ENCODE peak calls at places on chromosomes 1 and 21, in six cellular contexts. S is K562, B is H1, T is GM12878, Z is HCT116, M is HepG2. Y is an unnamed sample.

GRCh38 chr1:248913933-248914332 is 7.9 kb downstream of the PGBD2 start:
- DNase-seq in Z (no peak), M (no peak), T (no peak), B (no peak), S (peak; percentile 62), Y (no peak)

GRCh38 chr1:117754061-117754969 is 148.5 kb downstream of the TENT5C start:
- DNase-seq in Z (peak; percentile 52), B (peak; percentile 70), M (peak; percentile 50), S (peak; percentile 79), T (no peak), Y (peak; percentile 84)

GRCh38 chr1:65174585-65174984 is 26.6 kb downstream of the AK4 start:
- DNase-seq in T (peak; percentile 84), Z (peak; percentile 70), B (no peak), S (no peak), M (no peak), Y (no peak)

GRCh38 chr1:165841582-165842362 is 14.4 kb downstream of the UCK2 start:
- DNase-seq in Z (no peak), M (peak; percentile 34), T (no peak), S (no peak), B (no peak), Y (no peak)

GRCh38 chr1:42319128-42319851 is 15.7 kb downstream of the FOXJ3 start:
- DNase-seq in T (no peak), Z (no peak), B (no peak), S (no peak), M (no peak), Y (no peak)

GRCh38 chr1:156160744-156161181 is 7.4 kb downstream of the SEMA4A start:
- DNase-seq in B (peak; percentile 81), T (no peak), Z (no peak), S (peak; percentile 96), M (no peak), Y (peak; percentile 65)

GRCh38 chr1:229191066-229191674 is 79.7 kb upstream of the RAB4A start:
- DNase-seq in T (no peak), Z (no peak), B (no peak), S (no peak), M (no peak), Y (peak; percentile 73)

GRCh38 chr1:173413271-173413707 is 63.8 kb upstream of the PRDX6 start:
- DNase-seq in Z (no peak), B (peak; percentile 22), T (no peak), M (no peak), S (no peak), Y (no peak)

GRCh38 chr1:33097137-33097611 is 16.2 kb downstream of the AZIN2 start:
- DNase-seq in M (no peak), S (peak; percentile 45), Z (no peak), B (peak; percentile 23), T (no peak), Y (no peak)

GRCh38 chr1:46556822-46557221 is 5.4 kb upstream of the KNCN start:
- DNase-seq in B (no peak), Z (peak; percentile 21), T (no peak), M (no peak), S (no peak), Y (no peak)

GRCh38 chr1:212388985-212389716 is 25.5 kb downstream of the PACC1 start:
- DNase-seq in B (no peak), Z (no peak), M (peak; percentile 16), T (no peak), S (no peak), Y (no peak)

GRCh38 chr1:200518524-200518923 is 102.0 kb downstream of the KIF14 start:
- DNase-seq in B (no peak), T (no peak), Z (no peak), M (no peak), S (no peak), Y (no peak)

GRCh38 chr1:234899041-234899787 is 229.4 kb downstream of the TOMM20 start:
- DNase-seq in M (peak; percentile 44), T (no peak), Z (no peak), S (no peak), B (no peak), Y (no peak)

GRCh38 chr1:41391834-41392527 is 30.7 kb downstream of the FOXO6 start:
- DNase-seq in Z (no peak), T (no peak), M (no peak), S (no peak), B (no peak), Y (no peak)

GRCh38 chr1:77608893-77609292 is 73.6 kb downstream of the ZZZ3 start:
- DNase-seq in Z (no peak), T (no peak), B (no peak), S (no peak), M (no peak), Y (no peak)

GRCh38 chr1:234589064-234589765 is 20.8 kb downstream of the IRF2BP2 start:
- DNase-seq in M (no peak), S (no peak), B (no peak), T (no peak), Z (no peak), Y (no peak)

GRCh38 chr1:94522304-94522703 is 19.3 kb downstream of the F3 start:
- DNase-seq in M (no peak), T (no peak), Z (peak; percentile 45), B (no peak), S (no peak), Y (peak; percentile 52)

GRCh38 chr1:21084111-21084510 is 92.6 kb downstream of the EIF4G3 start:
- DNase-seq in T (no peak), Z (no peak), B (no peak), M (no peak), S (no peak), Y (no peak)

DNA sequence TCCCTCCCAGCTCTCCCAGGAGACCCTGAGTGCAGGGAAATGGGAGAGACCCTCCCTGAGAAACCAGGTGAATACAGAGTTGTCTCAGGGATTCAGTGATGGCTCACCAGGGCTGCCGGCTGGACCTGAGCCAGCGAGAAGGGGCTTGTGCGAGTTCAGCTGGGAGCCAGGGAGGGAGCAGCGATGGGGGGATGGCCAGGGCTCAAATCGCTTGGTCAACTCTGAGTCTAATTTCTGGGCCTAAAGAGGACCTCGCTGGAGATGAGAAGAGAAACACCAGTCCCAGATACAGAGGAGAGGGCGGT is 6.5 kb downstream of the FCGR2A start:
- DNase-seq in M (no peak), Z (no peak), S (no peak), T (no peak), B (no peak), Y (no peak)
- TF ChIP-seq ZNF274 in M (no peak), Z (no peak), S (no peak), T (no peak), B (no peak), Y (no peak)

DNA sequence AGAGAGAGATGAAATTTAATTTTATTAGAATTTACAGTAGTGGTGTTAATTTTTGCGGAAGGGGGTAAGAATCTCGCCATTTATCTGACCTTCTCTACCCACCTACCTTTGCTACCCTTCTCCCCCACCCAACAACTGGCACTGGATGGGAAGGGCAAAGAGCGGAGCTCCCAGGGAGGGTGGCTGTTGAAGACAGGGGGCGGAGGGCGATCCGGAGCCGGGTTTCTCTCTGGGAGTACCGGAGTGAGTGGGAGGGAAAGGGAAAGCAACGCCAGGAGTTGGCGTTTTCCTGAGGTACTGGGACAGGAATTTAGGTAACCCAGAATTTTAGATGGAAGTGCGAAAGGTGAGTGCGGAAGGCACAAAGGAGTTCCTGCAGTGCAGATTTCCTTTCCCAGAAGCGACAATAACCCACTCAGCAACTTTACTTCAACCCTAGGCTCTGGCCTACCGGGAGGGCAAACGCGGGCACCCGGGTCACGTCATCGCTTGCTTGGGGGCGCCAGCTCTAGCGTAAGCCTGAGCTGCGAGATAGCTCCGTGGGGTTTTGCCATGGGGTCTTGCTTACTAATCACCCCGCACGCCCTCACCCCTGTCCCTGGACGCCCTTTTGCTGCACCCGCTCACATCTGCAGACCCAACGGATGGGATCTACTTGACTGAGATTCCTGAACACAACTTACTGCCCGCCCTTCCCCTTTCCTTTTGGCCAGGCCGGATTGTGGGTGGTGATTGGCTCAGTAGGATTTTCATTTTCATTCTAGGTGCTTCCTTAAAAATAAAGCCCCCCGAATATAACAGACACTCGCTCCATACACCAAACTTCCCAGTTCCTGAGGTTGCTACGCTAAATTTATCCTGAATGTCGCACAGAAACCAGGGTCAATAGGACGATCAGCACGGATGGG is 413.0 kb upstream of the ESRRG start:
- DNase-seq in S (no peak), B (peak; percentile 64), T (no peak), Z (no peak), M (no peak), Y (no peak)
- H3K9me3 ChIP-seq in S (no peaks in the 10 kb centered on the region), B (no peaks in the 10 kb centered on the region), T (no peaks in the 10 kb centered on the region), Z (no peaks in the 10 kb centered on the region), M (no peaks in the 10 kb centered on the region), Y (no peaks in the 10 kb centered on the region)

DNA sequence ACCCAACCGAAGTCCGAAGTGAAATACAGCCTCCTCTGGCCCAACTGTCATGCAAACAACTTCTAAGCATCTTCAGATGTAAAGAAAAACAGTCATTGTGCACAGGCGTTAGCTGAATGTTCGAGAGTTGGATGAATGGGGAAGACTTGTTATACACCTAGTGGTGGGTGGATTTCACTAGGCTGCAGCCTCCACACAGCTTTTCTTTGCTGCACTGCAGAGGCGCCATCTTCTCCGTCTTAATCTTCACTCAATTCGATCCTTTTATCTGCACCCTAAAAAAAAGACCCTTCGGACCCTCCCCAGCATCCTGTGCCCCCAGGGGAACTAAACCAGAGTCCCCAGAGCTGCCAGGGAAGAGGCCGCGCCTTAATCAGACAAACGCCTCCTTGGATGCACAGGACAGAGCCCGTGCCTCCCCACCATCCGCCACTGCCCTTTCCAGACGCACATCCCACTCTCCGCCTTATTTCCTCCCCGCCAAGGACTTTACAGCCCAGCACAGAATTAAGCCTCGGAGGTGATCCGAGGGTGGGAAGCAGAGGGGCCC is 1.4 kb downstream of the APP start:
- DNase-seq in B (peak; percentile 53), Z (peak; percentile 29), M (peak; percentile 41), S (no peak), T (peak; percentile 24), Y (peak; percentile 68)
- TF ChIP-seq ZNF274 in B (no peak), Z (no peak), M (no peak), S (no peak), T (no peak), Y (no peak)

GRCh38 chr21:44626262-44626661 is 631 bp upstream of the KRTAP10-9 start:
- DNase-seq in Z (no peak), T (no peak), S (no peak), B (peak; percentile 32), M (no peak), Y (no peak)

GRCh38 chr21:44630440-44630839 is 3.5 kb downstream of the KRTAP10-9 start:
- DNase-seq in Z (no peak), T (no peak), M (no peak), S (no peak), B (no peak), Y (no peak)

GRCh38 chr21:44626673-44627143 is at the start of gene KRTAP10-9:
- DNase-seq in T (no peak), B (no peak), Z (no peak), M (no peak), S (no peak), Y (no peak)

GRCh38 chr21:44625756-44626155 is 1.1 kb upstream of the KRTAP10-9 start:
- DNase-seq in S (no peak), Z (no peak), B (no peak), T (no peak), M (no peak), Y (no peak)

DNA sequence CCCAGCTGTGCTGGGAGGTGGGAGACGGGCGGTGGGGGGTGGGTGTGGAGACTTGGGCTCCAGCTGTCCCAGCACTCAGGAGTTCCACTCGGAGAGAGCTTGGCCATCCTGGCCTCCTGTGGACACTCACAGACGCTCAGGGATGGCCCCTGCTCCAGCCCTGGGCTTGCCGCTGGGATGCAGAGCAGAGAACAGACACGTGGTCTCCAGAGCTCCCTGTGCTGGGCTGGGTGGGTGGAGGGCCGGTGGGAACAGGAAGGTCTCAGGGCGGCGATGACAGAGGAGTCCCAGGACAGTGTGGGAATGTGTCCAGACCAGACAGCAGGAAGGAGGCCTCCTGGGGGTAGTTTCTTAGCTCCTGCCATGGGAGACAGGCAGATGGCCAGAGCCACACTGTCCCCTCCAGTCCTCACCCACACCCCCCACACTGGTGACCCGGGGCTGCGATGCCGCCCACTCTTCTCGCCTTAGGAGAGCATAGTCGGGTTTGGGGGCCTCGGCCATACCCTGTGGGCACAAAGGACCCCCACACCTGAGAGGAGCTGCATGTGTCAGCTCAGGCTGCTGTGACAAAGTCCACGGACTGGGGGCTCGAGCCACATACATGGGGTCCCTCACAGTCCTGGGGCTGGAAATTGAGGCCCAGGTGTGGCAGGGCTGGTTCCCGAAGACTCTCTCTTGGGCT is 2.0 kb downstream of the KRTAP10-9 start:
- DNase-seq in T (no peak), B (no peak), Z (no peak), S (no peak), M (no peak), Y (no peak)
- H3K9me3 ChIP-seq in T (peaks cover 9% of the 10 kb centered on the region), B (peaks cover 9% of the 10 kb centered on the region), Z (peaks cover 5% of the 10 kb centered on the region), S (peaks cover 5% of the 10 kb centered on the region), M (peaks cover 25% of the 10 kb centered on the region), Y (peaks cover 33% of the 10 kb centered on the region)

Y was measured in NT2/D1.